ENCODE peak calls at places on chromosomes 2 and 18, in four cellular contexts. One of them, this sample, is unnamed.

GRCh38 chr2:190511104-190511503 is 23.4 kb downstream of the NEMP2 start:
- DNase-seq in tibial artery: no peak
- DNase-seq in esophagus squamous epithelium: no peak
- DNase-seq in neural progenitor cell: no peak
- DNase-seq in this sample: no peak

GRCh38 chr2:134314202-134314601 is 60.3 kb downstream of the MGAT5 start:
- DNase-seq in tibial artery: peak; percentile 64
- DNase-seq in esophagus squamous epithelium: no peak
- DNase-seq in neural progenitor cell: no peak
- DNase-seq in this sample: no peak

GRCh38 chr2:117785740-117786139 is 28.8 kb upstream of the DDX18 start:
- DNase-seq in tibial artery: no peak
- DNase-seq in esophagus squamous epithelium: peak; percentile 0
- DNase-seq in neural progenitor cell: peak; percentile 74
- DNase-seq in this sample: peak; percentile 58

GRCh38 chr18:61860302-61860701 is 32.5 kb downstream of the RNF152 start:
- DNase-seq in tibial artery: no peak
- DNase-seq in esophagus squamous epithelium: no peak
- DNase-seq in neural progenitor cell: no peak
- DNase-seq in this sample: no peak

GRCh38 chr2:10004401-10004800 is 38.9 kb upstream of the KLF11 start:
- DNase-seq in tibial artery: peak; percentile 47
- DNase-seq in esophagus squamous epithelium: no peak
- DNase-seq in neural progenitor cell: no peak
- DNase-seq in this sample: no peak

GRCh38 chr2:71706836-71707235 is 253.5 kb downstream of the DYSF start:
- DNase-seq in tibial artery: peak; percentile 25
- DNase-seq in esophagus squamous epithelium: no peak
- DNase-seq in neural progenitor cell: no peak
- DNase-seq in this sample: no peak

GRCh38 chr2:205800804-205801203 is 118.5 kb downstream of the NRP2 start:
- DNase-seq in tibial artery: no peak
- DNase-seq in esophagus squamous epithelium: no peak
- DNase-seq in neural progenitor cell: no peak
- DNase-seq in this sample: peak; percentile 49

GRCh38 chr2:179939282-179939681 is 67.8 kb downstream of the CWC22 start:
- DNase-seq in tibial artery: no peak
- DNase-seq in esophagus squamous epithelium: no peak
- DNase-seq in neural progenitor cell: no peak
- DNase-seq in this sample: no peak

GRCh38 chr2:15939854-15940660 is at the start of gene MYCN:
- DNase-seq in tibial artery: no peak
- DNase-seq in esophagus squamous epithelium: no peak
- DNase-seq in neural progenitor cell: peak; percentile 95
- DNase-seq in this sample: peak; percentile 11

GRCh38 chr18:58998421-58999203 is 133.9 kb downstream of the ZNF532 start:
- DNase-seq in tibial artery: peak; percentile 87
- DNase-seq in esophagus squamous epithelium: no peak
- DNase-seq in neural progenitor cell: no peak
- DNase-seq in this sample: peak; percentile 68

GRCh38 chr18:23498062-23498582 is 5.2 kb upstream of the RMC1 start:
- DNase-seq in tibial artery: no peak
- DNase-seq in esophagus squamous epithelium: no peak
- DNase-seq in neural progenitor cell: no peak
- DNase-seq in this sample: no peak

GRCh38 chr2:5911801-5912200 is 219.6 kb downstream of the SOX11 start:
- DNase-seq in tibial artery: no peak
- DNase-seq in esophagus squamous epithelium: no peak
- DNase-seq in neural progenitor cell: no peak
- DNase-seq in this sample: no peak

GRCh38 chr18:22320155-22320554 is 97.6 kb downstream of the CTAGE1 start:
- DNase-seq in tibial artery: no peak
- DNase-seq in esophagus squamous epithelium: no peak
- DNase-seq in neural progenitor cell: peak; percentile 60
- DNase-seq in this sample: no peak

GRCh38 chr2:143399679-143400078 is 270.5 kb downstream of the ARHGAP15 start:
- DNase-seq in tibial artery: no peak
- DNase-seq in esophagus squamous epithelium: no peak
- DNase-seq in neural progenitor cell: no peak
- DNase-seq in this sample: no peak

GRCh38 chr2:143392358-143392757 is 263.1 kb downstream of the ARHGAP15 start:
- DNase-seq in tibial artery: no peak
- DNase-seq in esophagus squamous epithelium: no peak
- DNase-seq in neural progenitor cell: no peak
- DNase-seq in this sample: no peak

GRCh38 chr2:143398701-143399260 is 269.6 kb downstream of the ARHGAP15 start:
- DNase-seq in tibial artery: no peak
- DNase-seq in esophagus squamous epithelium: no peak
- DNase-seq in neural progenitor cell: no peak
- DNase-seq in this sample: no peak

GRCh38 chr2:143402462-143402861 is 273.2 kb downstream of the ARHGAP15 start:
- DNase-seq in tibial artery: no peak
- DNase-seq in esophagus squamous epithelium: no peak
- DNase-seq in neural progenitor cell: no peak
- DNase-seq in this sample: no peak

GRCh38 chr2:143397886-143398614 is 268.8 kb downstream of the ARHGAP15 start:
- DNase-seq in tibial artery: no peak
- DNase-seq in esophagus squamous epithelium: no peak
- DNase-seq in neural progenitor cell: no peak
- DNase-seq in this sample: no peak
- H3K4me3 ChIP-seq in tibial artery: no peak overlapping the region
- H3K4me3 ChIP-seq in esophagus squamous epithelium: no peak overlapping the region
- H3K4me3 ChIP-seq in neural progenitor cell: no peak overlapping the region
- H3K4me3 ChIP-seq in this sample: no peak overlapping the region

DNA sequence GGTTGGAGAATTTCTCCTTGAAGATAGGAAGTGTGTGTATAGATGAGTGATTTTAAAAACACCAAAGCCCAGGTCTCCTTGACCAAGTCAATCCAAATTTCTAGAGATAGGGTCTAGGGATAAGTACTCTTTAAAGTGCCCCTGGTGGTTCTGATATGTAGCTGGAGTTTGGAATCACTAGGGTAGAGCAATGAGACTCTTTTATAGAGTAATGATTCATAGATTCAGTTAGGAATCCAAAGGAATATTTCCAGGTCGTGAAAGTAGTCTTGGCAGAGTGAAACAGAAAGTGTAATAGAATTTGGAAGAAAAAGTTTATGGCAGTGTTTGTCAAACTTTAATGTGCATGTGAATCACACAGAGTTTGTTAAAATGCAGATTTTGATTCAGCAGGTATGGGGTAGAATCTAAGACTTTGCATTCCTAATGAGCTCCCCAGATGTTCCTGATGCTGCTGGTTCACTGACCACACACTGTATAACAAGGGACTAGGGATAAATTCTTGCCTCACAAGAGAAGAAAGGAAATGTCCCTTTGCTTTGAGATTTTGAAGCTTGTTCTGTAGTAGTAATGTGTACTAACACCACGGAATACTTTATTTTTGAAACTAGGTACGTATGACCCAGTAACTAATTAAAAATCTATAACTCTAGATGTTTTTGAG is 1.8 kb downstream of the UPP2 start:
- DNase-seq in tibial artery: no peak
- DNase-seq in esophagus squamous epithelium: no peak
- DNase-seq in neural progenitor cell: peak; percentile 22
- DNase-seq in this sample: no peak
- TF ChIP-seq CTCF in tibial artery: no peak
- TF ChIP-seq CTCF in esophagus squamous epithelium: no peak
- TF ChIP-seq CTCF in neural progenitor cell: no peak
- TF ChIP-seq CTCF in this sample: no peak

GRCh38 chr2:13201924-13202323 is 485.2 kb downstream of the TRIB2 start:
- DNase-seq in tibial artery: no peak
- DNase-seq in esophagus squamous epithelium: no peak
- DNase-seq in neural progenitor cell: no peak
- DNase-seq in this sample: peak; percentile 1
- H3K27me3 ChIP-seq in tibial artery: no peaks in the 10 kb centered on the region
- H3K27me3 ChIP-seq in esophagus squamous epithelium: no peaks in the 10 kb centered on the region
- H3K27me3 ChIP-seq in neural progenitor cell: no peaks in the 10 kb centered on the region
- H3K27me3 ChIP-seq in this sample: no peaks in the 10 kb centered on the region

GRCh38 chr2:287471-287885 is 413 bp downstream of the ALKAL2 start:
- DNase-seq in tibial artery: no peak
- DNase-seq in esophagus squamous epithelium: no peak
- DNase-seq in neural progenitor cell: peak; percentile 68
- DNase-seq in this sample: no peak
- H3K4me3 ChIP-seq in tibial artery: peak overlapping the region; percentile 55
- H3K4me3 ChIP-seq in esophagus squamous epithelium: peak overlapping the region; percentile 72
- H3K4me3 ChIP-seq in neural progenitor cell: peak overlapping the region; percentile 50
- H3K4me3 ChIP-seq in this sample: peak overlapping the region; percentile 16

DNA sequence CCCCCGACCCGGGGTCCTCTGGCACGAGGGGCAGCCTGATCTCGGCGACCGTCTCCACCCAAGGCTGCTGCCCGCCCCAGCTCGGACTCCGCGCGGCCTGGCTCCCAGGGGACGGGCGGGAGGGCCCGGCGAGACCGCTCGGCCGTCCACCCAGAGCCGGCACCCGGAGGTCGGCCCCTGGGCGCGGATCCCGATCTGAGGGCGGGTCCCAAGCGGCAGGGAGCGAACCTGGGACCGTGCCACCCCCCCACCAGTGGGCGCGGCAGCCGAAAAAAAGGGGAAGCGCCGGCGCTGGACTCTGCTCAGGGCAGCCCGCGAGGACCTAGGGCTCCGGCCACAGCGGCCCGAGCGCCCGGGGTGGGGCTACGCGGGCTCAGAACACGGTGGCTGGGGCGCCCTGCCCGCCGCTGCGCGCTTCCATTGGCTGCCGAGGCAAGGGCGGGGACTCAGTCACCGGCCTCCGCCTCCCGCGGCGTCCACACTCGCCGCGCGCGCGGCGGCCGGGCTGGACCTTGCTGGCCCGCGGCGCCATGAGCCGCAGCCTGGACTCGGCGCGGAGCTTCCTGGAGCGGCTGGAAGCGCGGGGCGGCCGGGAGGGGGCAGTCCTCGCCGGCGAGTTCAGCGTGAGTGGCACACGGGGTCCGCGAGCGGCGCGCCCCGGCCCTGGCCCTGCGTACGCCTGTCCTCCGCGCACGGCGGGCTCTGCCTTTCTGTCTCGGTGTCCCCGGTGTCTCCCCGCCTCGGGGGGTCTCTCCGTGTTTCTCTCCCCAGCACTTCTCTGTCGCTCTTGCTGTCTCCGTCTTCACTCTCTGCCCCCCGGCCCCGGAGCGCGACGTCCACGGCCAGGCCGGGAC is at the start of gene PTPN18:
- DNase-seq in tibial artery: peak; percentile 95
- DNase-seq in esophagus squamous epithelium: peak; percentile 40
- DNase-seq in neural progenitor cell: peak; percentile 92
- DNase-seq in this sample: peak; percentile 66
- TF ChIP-seq CTCF in tibial artery: peak; percentile 56
- TF ChIP-seq CTCF in esophagus squamous epithelium: no peak
- TF ChIP-seq CTCF in neural progenitor cell: peak; percentile 59
- TF ChIP-seq CTCF in this sample: peak; percentile 42

GRCh38 chr2:240663791-240664190 is 18.9 kb downstream of the AQP12B start:
- DNase-seq in tibial artery: no peak
- DNase-seq in esophagus squamous epithelium: no peak
- DNase-seq in neural progenitor cell: no peak
- DNase-seq in this sample: no peak

GRCh38 chr2:240664622-240665021 is 18.1 kb downstream of the AQP12B start:
- DNase-seq in tibial artery: no peak
- DNase-seq in esophagus squamous epithelium: no peak
- DNase-seq in neural progenitor cell: no peak
- DNase-seq in this sample: no peak

DNA sequence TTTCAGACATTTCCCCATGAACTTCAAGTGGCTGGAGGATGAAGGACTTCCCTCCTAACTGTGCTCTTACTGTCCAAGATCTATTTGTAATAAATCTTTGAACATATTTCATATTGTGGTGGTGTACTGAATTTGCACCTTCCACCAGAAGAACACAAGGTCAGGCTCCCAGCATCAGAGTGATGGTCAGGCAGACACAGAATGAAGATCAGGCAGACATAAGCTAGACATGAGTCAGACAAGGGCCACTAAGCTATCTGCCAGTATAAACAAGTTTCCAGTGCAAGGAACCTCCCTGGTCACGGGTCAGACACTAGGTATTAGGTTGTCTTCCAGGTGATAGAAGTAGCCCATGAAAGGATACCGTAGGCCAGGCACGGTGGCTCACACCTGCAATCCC is 20.0 kb downstream of the AQP12B start:
- DNase-seq in tibial artery: no peak
- DNase-seq in esophagus squamous epithelium: no peak
- DNase-seq in neural progenitor cell: no peak
- DNase-seq in this sample: peak; percentile 27
- H3K27me3 ChIP-seq in tibial artery: no peaks in the 10 kb centered on the region
- H3K27me3 ChIP-seq in esophagus squamous epithelium: no peaks in the 10 kb centered on the region
- H3K27me3 ChIP-seq in neural progenitor cell: peaks cover 65% of the 10 kb centered on the region
- H3K27me3 ChIP-seq in this sample: peaks cover 2% of the 10 kb centered on the region

DNA sequence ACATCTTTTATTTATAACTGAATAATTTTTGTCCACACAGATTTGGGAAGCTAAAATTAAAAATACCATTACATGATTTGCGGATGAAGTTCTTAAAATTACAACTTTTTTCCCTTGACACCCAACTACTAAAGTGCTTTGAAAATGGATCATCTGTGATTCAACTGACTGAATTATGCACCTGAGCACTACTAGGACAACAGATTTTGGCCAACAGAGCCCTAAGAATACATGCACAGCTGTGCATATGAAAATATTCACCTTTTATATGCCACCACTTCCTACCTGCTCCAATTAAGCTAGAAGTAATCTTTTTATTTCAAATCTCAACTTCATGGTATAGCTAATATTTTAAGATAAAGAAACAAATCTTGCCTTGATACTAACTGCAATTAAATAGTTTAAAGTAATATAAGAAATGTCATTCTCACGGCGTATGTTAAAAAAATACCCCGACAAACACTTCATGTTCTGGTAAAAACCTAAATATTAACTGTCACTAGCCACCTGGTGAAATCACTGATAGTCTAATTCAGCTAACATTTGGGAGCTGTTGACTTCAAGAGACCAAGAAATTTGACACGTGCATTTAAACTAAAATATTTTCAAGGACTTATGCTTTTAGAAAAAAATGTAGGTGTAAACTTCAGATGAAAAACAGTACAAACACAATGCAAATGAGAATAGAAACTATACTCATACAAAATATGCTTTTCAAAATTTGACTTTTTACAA is 153.7 kb downstream of the SRBD1 start:
- DNase-seq in tibial artery: no peak
- DNase-seq in esophagus squamous epithelium: no peak
- DNase-seq in neural progenitor cell: no peak
- DNase-seq in this sample: no peak
- H3K4me3 ChIP-seq in tibial artery: no peak overlapping the region
- H3K4me3 ChIP-seq in esophagus squamous epithelium: no peak overlapping the region
- H3K4me3 ChIP-seq in neural progenitor cell: no peak overlapping the region
- H3K4me3 ChIP-seq in this sample: no peak overlapping the region

GRCh38 chr18:65706646-65707045 is 44.2 kb upstream of the CDH7 start:
- DNase-seq in tibial artery: no peak
- DNase-seq in esophagus squamous epithelium: no peak
- DNase-seq in neural progenitor cell: no peak
- DNase-seq in this sample: no peak
- TF ChIP-seq CTCF in tibial artery: no peak
- TF ChIP-seq CTCF in esophagus squamous epithelium: no peak
- TF ChIP-seq CTCF in neural progenitor cell: peak; percentile 31
- TF ChIP-seq CTCF in this sample: no peak

GRCh38 chr2:108932736-108933135 is 56.3 kb downstream of the EDAR start:
- DNase-seq in tibial artery: no peak
- DNase-seq in esophagus squamous epithelium: no peak
- DNase-seq in neural progenitor cell: no peak
- DNase-seq in this sample: no peak

GRCh38 chr2:108934583-108935230 is 54.3 kb downstream of the EDAR start:
- DNase-seq in tibial artery: no peak
- DNase-seq in esophagus squamous epithelium: no peak
- DNase-seq in neural progenitor cell: no peak
- DNase-seq in this sample: no peak

GRCh38 chr2:108935231-108935863 is 53.7 kb downstream of the EDAR start:
- DNase-seq in tibial artery: no peak
- DNase-seq in esophagus squamous epithelium: no peak
- DNase-seq in neural progenitor cell: peak; percentile 92
- DNase-seq in this sample: no peak

GRCh38 chr2:108933691-108934117 is 55.3 kb downstream of the EDAR start:
- DNase-seq in tibial artery: no peak
- DNase-seq in esophagus squamous epithelium: no peak
- DNase-seq in neural progenitor cell: no peak
- DNase-seq in this sample: no peak

GRCh38 chr2:108934151-108934550 is 54.9 kb downstream of the EDAR start:
- DNase-seq in tibial artery: no peak
- DNase-seq in esophagus squamous epithelium: no peak
- DNase-seq in neural progenitor cell: no peak
- DNase-seq in this sample: no peak
- H3K27me3 ChIP-seq in tibial artery: no peaks in the 10 kb centered on the region
- H3K27me3 ChIP-seq in esophagus squamous epithelium: no peaks in the 10 kb centered on the region
- H3K27me3 ChIP-seq in neural progenitor cell: peaks cover 69% of the 10 kb centered on the region
- H3K27me3 ChIP-seq in this sample: peaks cover 19% of the 10 kb centered on the region